ENCODE peak calls at places on chromosomes 3 and 15, in four cellular contexts. G is tibial nerve, K is stomach, U is IMR-90. Q is an unnamed sample.

GRCh38 chr3:25585361-25586166 is 79.1 kb downstream of the TOP2B start:
- DNase-seq in G (no peak), K (no peak), U (peak; percentile 17), Q (no peak)

GRCh38 chr15:100199711-100200286 is 142.0 kb downstream of the ADAMTS17 start:
- DNase-seq in G (no peak), K (no peak), U (no peak), Q (no peak)

GRCh38 chr3:176623751-176624150 is 573.5 kb downstream of the TBL1XR1 start:
- DNase-seq in G (no peak), K (no peak), U (no peak), Q (no peak)

GRCh38 chr15:68417051-68417450 is 14.9 kb downstream of the ITGA11 start:
- DNase-seq in G (peak; percentile 2), K (no peak), U (no peak), Q (no peak)

GRCh38 chr15:69305204-69305931 is 6.7 kb downstream of the PAQR5 start:
- DNase-seq in G (no peak), K (no peak), U (peak; percentile 96), Q (no peak)

GRCh38 chr15:68440136-68440535 is 8.2 kb upstream of the ITGA11 start:
- DNase-seq in G (no peak), K (no peak), U (no peak), Q (peak; percentile 8)

GRCh38 chr3:37956353-37957184 is 34.0 kb upstream of the VILL start:
- DNase-seq in G (no peak), K (no peak), U (no peak), Q (no peak)

GRCh38 chr15:93102211-93102610 is 13.2 kb upstream of the RGMA start:
- DNase-seq in G (no peak), K (no peak), U (no peak), Q (no peak)

GRCh38 chr3:48432411-48433371 is 2.8 kb upstream of the PLXNB1 start:
- DNase-seq in G (no peak), K (no peak), U (peak; percentile 14), Q (peak; percentile 12)

GRCh38 chr3:16171825-16172224 is 2.7 kb upstream of the GALNT15 start:
- DNase-seq in G (no peak), K (no peak), U (no peak), Q (no peak)

GRCh38 chr3:16173696-16174355 is 654 bp upstream of the GALNT15 start:
- DNase-seq in G (no peak), K (no peak), U (peak; percentile 61), Q (no peak)

GRCh38 chr3:16171009-16171408 is 3.5 kb upstream of the GALNT15 start:
- DNase-seq in G (no peak), K (no peak), U (no peak), Q (no peak)

GRCh38 chr3:16168211-16168610 is 6.3 kb upstream of the GALNT15 start:
- DNase-seq in G (no peak), K (no peak), U (no peak), Q (no peak)
- H3K4me3 ChIP-seq in G (no peak overlapping the region), K (no peak overlapping the region), U (no peak overlapping the region), Q (no peak overlapping the region)

GRCh38 chr15:74175271-74176191 is 2.0 kb downstream of the ISLR start:
- DNase-seq in G (no peak), K (no peak), U (no peak), Q (peak; percentile 25)
- H3K4me3 ChIP-seq in G (peak overlapping the region; percentile 51), K (peak overlapping the region; percentile 31), U (no peak overlapping the region), Q (peak overlapping the region; percentile 48)

DNA sequence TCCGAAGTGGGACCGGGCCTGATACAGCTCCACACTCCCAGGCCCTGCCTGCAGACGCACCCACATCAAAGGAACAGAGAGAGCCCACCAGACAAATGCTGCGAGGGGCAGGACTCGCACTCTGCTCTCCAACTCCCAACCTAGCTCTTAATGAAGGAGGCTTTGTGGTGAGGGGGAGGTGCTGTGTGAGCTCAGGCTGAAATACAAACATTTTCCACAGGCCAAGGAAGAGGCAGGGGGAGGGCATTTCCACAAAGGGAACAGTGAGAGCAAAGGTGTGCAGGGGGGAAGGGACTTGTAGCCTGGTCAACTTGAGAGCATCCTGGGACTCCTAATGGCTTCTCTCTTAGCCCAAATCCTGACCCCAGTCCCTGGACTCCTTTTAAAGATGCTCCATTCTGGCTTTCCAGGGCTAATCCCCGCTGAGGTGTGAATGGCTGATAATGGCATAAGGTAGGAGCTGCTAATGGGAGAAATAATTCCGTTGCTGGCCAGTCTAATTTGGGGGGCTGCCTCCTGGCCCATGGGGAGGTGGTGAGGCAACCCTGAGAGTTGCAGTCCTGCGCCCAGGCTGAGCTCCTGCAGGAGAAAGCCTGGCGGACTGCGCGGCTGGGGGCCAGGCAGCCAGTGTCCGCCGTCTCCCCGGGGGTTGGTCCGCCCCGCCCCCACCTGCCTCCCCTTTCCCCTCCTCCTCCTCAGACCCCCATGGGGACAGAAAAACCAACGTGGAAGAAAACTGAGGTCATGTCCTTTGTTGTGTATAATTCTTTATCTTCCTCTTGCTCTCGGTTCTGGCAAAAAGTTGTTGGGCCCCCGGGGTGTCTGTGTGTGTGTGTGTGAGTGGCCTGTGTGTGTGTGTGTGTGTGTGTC is 9.5 kb downstream of the LINGO1 start:
- DNase-seq in G (no peak), K (no peak), U (no peak), Q (no peak)
- H3K4me3 ChIP-seq in G (no peak overlapping the region), K (no peak overlapping the region), U (no peak overlapping the region), Q (no peak overlapping the region)

GRCh38 chr3:50264389-50264963 is 4.5 kb upstream of the SEMA3B start:
- DNase-seq in G (peak; percentile 54), K (peak; percentile 65), U (peak; percentile 93), Q (peak; percentile 92)
- H3K4me3 ChIP-seq in G (peak overlapping the region; percentile 17), K (no peak overlapping the region), U (no peak overlapping the region), Q (no peak overlapping the region)

GRCh38 chr3:149396476-149396875 is 19.0 kb upstream of the TM4SF1 start:
- DNase-seq in G (no peak), K (no peak), U (no peak), Q (no peak)

GRCh38 chr3:149400645-149401044 is 23.2 kb upstream of the TM4SF1 start:
- DNase-seq in G (no peak), K (no peak), U (peak; percentile 45), Q (no peak)

GRCh38 chr3:149395107-149396089 is 17.9 kb upstream of the TM4SF1 start:
- DNase-seq in G (peak; percentile 59), K (no peak), U (peak; percentile 67), Q (no peak)

GRCh38 chr3:149398296-149398695 is 20.8 kb upstream of the TM4SF1 start:
- DNase-seq in G (no peak), K (no peak), U (no peak), Q (no peak)

DNA sequence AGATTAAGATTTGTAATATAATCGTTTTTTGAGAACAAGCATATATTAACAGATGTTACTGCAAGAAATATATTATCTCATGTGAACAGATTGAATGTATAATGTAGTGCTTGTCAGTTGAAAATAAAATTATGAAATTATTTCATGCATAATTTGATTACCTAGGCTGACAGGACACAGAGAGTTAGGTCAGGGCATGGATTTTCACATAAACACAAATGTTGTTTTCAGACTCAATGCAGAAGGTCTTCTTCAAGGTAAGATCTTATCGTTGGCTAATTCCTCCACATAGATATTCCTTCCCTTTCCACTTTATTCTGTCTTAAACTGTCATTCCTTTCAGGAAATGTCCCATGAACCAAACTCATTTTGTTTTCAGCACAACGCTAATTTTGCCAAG is 20.1 kb upstream of the TM4SF1 start:
- DNase-seq in G (no peak), K (no peak), U (no peak), Q (no peak)
- H3K4me3 ChIP-seq in G (no peak overlapping the region), K (no peak overlapping the region), U (no peak overlapping the region), Q (no peak overlapping the region)

GRCh38 chr15:101652098-101652782 is at the start of gene TM2D3:
- DNase-seq in G (peak; percentile 86), K (peak; percentile 95), U (peak; percentile 88), Q (peak; percentile 94)

GRCh38 chr15:101648356-101648755 is 3.8 kb downstream of the TM2D3 start:
- DNase-seq in G (no peak), K (no peak), U (no peak), Q (no peak)

GRCh38 chr15:101651753-101652097 is 456 bp downstream of the TM2D3 start:
- DNase-seq in G (peak; percentile 21), K (no peak), U (no peak), Q (peak; percentile 35)

GRCh38 chr15:101652783-101653430 is 726 bp upstream of the TM2D3 start:
- DNase-seq in G (no peak), K (no peak), U (no peak), Q (peak; percentile 24)

DNA sequence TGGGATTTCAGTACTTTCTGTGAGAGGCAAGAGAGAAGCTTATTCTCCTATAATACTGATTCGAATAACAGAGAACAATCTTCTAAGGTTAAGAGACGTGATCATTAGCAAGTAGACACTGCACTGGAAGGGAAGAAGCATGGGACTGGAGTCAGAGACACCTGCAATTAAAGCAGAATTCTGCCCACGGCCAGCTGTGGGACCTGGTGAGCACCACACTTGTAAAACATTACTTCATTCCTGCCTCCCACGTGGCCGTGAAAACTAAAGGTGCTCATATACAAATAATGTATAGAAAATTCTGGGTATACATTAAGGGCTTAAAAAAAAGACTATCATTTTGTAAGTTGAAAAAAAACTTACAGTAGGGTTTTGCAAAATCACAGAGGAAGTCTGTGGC is 2.0 kb downstream of the TM2D3 start:
- DNase-seq in G (no peak), K (no peak), U (no peak), Q (no peak)
- H3K4me3 ChIP-seq in G (no peak overlapping the region), K (no peak overlapping the region), U (no peak overlapping the region), Q (no peak overlapping the region)

GRCh38 chr15:26841941-26842340 is 24.9 kb upstream of the GABRA5 start:
- DNase-seq in G (no peak), K (no peak), U (no peak), Q (no peak)

GRCh38 chr15:26842391-26842790 is 24.5 kb upstream of the GABRA5 start:
- DNase-seq in G (no peak), K (no peak), U (no peak), Q (no peak)

GRCh38 chr15:26841514-26841913 is 25.3 kb upstream of the GABRA5 start:
- DNase-seq in G (no peak), K (no peak), U (no peak), Q (no peak)

GRCh38 chr15:26844901-26845300 is 22.0 kb upstream of the GABRA5 start:
- DNase-seq in G (no peak), K (no peak), U (no peak), Q (no peak)

DNA sequence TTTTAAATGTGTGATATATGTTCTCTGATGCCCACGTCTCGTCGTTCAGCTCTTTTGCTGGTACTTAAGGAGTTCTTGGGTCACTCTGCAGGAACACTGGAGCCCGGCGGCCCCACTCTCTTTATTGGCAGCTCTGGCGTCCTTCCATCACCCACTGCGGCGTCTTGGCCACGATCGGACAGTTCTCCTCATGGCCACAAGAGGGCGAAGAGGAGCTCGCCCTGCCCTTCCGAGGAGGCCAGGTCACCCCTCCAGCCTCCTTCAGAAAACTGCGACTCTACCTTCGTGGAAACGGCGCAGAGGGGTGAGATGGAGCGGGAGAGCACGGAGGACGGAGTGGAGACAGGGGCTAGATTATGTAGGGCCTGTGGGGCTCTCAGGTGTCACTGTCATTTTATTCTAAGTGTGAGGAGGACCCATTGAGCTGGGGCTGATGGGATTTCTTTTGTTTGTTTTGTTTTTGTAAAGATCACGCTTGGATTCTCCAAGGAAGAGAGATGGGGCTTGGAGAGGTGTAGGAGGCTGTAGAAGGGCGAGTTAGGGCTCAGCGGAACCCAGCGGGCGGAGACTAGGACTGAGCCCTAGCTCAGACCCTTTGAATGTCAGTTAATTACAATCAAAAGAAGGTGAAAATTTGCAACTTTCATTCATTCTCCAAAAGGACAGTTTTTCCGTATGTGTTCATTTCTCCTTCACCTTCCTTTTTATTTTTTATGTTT is 28.0 kb upstream of the GABRA5 start:
- DNase-seq in G (no peak), K (no peak), U (no peak), Q (no peak)
- H3K4me3 ChIP-seq in G (no peak overlapping the region), K (no peak overlapping the region), U (no peak overlapping the region), Q (no peak overlapping the region)

Q was measured in uterus.